ENCODE peak calls at places on chromosomes 1 and 21, in five cellular contexts. U is BJ, O is BE2C, N is left lung, K is transverse colon. C is an unnamed sample.

GRCh38 chr1:99503276-99503747 is 142.6 kb upstream of the PALMD start:
- DNase-seq in U (no peak), O (no peak), N (no peak), K (no peak), C (peak)

GRCh38 chr1:23167353-23168078 is 1.1 kb downstream of the LUZP1 start:
- DNase-seq in U (no peak), O (peak), N (peak), K (peak), C (no peak)

GRCh38 chr1:2449636-2450454 is 26.2 kb upstream of the PLCH2 start:
- DNase-seq in U (no peak), O (no peak), N (no peak), K (no peak), C (no peak)

GRCh38 chr1:96048572-96048971 is 673.0 kb upstream of the PTBP2 start:
- DNase-seq in U (no peak), O (no peak), N (no peak), K (no peak), C (no peak)

GRCh38 chr1:218364028-218364710 is 19.0 kb downstream of the TGFB2 start:
- DNase-seq in U (no peak), O (no peak), N (no peak), K (no peak), C (no peak)

GRCh38 chr1:41359211-41360073 is 1.8 kb upstream of the FOXO6 start:
- DNase-seq in U (no peak), O (no peak), N (peak), K (no peak), C (peak)

GRCh38 chr1:40783001-40783905 is at the start of gene KCNQ4:
- DNase-seq in U (no peak), O (peak), N (peak), K (peak), C (no peak)

GRCh38 chr1:22332795-22333499 is 118.7 kb upstream of the ZBTB40 start:
- DNase-seq in U (no peak), O (no peak), N (no peak), K (no peak), C (no peak)

GRCh38 chr1:61274979-61275378 is 192.6 kb downstream of the NFIA start:
- DNase-seq in U (no peak), O (no peak), N (no peak), K (no peak), C (no peak)

GRCh38 chr1:143497374-143497747 is 474.4 kb downstream of the FAM72C start:
- DNase-seq in U (no peak), O (peak), N (peak), K (no peak), C (no peak)

GRCh38 chr1:35281565-35281964 is 13.1 kb downstream of the ZMYM4 start:
- DNase-seq in U (no peak), O (no peak), N (no peak), K (no peak), C (no peak)

GRCh38 chr1:17588048-17588781 is 48.7 kb downstream of the ARHGEF10L start:
- DNase-seq in U (peak), O (peak), N (no peak), K (peak), C (peak)

GRCh38 chr1:87941292-87941946 is 612.7 kb downstream of the LMO4 start:
- DNase-seq in U (no peak), O (no peak), N (no peak), K (no peak), C (no peak)

GRCh38 chr1:94993931-94994645 is 67.2 kb upstream of the CNN3 start:
- DNase-seq in U (no peak), O (no peak), N (no peak), K (no peak), C (no peak)

GRCh38 chr1:203351037-203351625 is at the start of gene FMOD:
- DNase-seq in U (no peak), O (no peak), N (no peak), K (peak), C (no peak)

GRCh38 chr1:84061336-84061735 is 62.4 kb upstream of the TTLL7 start:
- DNase-seq in U (no peak), O (no peak), N (no peak), K (no peak), C (no peak)

GRCh38 chr21:36511484-36512227 is 31.7 kb upstream of the CLDN14 start:
- DNase-seq in U (no peak), O (no peak), N (no peak), K (no peak), C (no peak)

GRCh38 chr1:27550510-27551169 is 53.3 kb downstream of the AHDC1 start:
- DNase-seq in U (no peak), O (no peak), N (no peak), K (no peak), C (no peak)

GRCh38 chr1:77406661-77407060 is 124.8 kb downstream of the AK5 start:
- DNase-seq in U (no peak), O (peak), N (no peak), K (no peak), C (no peak)

GRCh38 chr1:154745286-154745731 is 124.8 kb downstream of the KCNN3 start:
- DNase-seq in U (no peak), O (no peak), N (no peak), K (peak), C (no peak)

GRCh38 chr1:163195728-163196448 is 6.8 kb downstream of the RGS5 start:
- DNase-seq in U (no peak), O (peak), N (no peak), K (no peak), C (no peak)

GRCh38 chr1:220787069-220787614 is 429 bp downstream of the MTARC1 start:
- DNase-seq in U (no peak), O (no peak), N (peak), K (peak), C (no peak)

GRCh38 chr1:235129774-235130570 is 1.3 kb upstream of the TOMM20 start:
- DNase-seq in U (no peak), O (no peak), N (no peak), K (no peak), C (no peak)

GRCh38 chr1:89552481-89553194 is 28.0 kb downstream of the LRRC8B start:
- DNase-seq in U (no peak), O (no peak), N (no peak), K (peak), C (peak)

GRCh38 chr1:235873045-235873444 is 6.3 kb upstream of the LYST start:
- DNase-seq in U (no peak), O (no peak), N (no peak), K (no peak), C (no peak)

GRCh38 chr1:48572632-48573258 is 100.7 kb upstream of the SPATA6 start:
- DNase-seq in U (no peak), O (peak), N (peak), K (peak), C (peak)

DNA sequence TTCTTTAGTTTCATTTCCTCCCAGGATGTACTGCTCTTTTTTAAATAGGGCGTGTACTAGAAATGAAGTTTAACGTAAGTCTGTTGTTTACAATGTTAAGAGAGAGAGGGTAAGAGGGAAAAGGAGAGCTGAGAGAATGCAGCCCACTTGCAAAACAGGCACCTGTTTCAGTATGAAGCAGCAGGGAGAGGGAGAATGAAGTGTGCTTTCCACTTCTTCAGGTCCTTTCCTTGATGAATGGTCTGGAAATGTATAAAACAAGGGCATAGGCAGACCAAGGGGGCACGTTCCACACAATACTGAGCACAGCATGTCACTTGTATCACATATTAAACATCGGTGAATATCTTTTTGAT is 2.0 kb downstream of the KCNA3 start:
- DNase-seq in U (no peak), O (no peak), N (no peak), K (peak), C (no peak)
- H3K4me3 ChIP-seq in U (no peak), O (peak), N (peak), K (peak), C (no peak)

DNA sequence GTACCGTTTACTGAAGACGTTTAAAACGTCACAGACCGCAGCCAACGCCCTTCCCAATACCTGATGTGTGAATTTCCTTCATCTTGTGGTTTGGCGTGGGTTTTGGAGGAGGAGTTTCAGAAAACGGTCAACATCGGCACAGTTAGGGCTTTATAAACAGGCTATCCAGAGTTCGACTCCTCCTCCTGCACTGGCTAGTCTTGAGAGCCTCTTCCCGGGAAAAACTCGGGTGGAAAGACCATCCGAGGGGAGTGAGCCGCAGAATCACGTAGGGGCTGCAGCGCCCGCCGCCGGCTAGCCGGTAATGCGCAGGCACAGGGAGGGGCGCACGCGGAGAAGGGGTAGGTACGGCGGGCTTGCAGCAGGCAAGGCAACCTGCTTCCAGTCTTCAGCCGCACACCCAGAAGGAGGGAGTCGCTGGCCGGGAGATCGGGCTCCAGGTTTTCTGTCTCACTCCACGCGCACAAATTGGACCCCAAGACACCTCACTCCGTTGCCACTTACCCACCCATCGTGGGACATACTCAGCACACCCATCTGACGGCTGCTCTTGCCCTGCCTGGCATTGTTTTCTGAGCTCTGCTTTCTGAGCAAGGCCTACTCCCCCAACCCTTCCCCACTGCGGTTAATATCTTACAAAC is 25.4 kb downstream of the SLC19A2 start:
- DNase-seq in U (no peak), O (no peak), N (peak), K (no peak), C (no peak)
- TF ChIP-seq CTCF in U (no peak), O (no peak), N (no peak), K (no peak), C (no peak)

GRCh38 chr1:13892671-13893325 is 192.8 kb downstream of the PRDM2 start:
- DNase-seq in U (no peak), O (peak), N (peak), K (peak), C (no peak)
- H3K4me3 ChIP-seq in U (no peak), O (no peak), N (peak), K (peak), C (no peak)

GRCh38 chr1:247829651-247830050 is 5.7 kb upstream of the OR14A16 start:
- DNase-seq in U (no peak), O (no peak), N (no peak), K (no peak), C (no peak)

GRCh38 chr1:247833601-247834000 is 8.1 kb downstream of the OR11L1 start:
- DNase-seq in U (no peak), O (no peak), N (no peak), K (no peak), C (no peak)
- TF ChIP-seq CTCF in U (no peak), O (no peak), N (no peak), K (no peak), C (no peak)

GRCh38 chr21:42659416-42660117 is 6.1 kb downstream of the PDE9A start:
- DNase-seq in U (no peak), O (peak), N (peak), K (no peak), C (no peak)
- H3K4me3 ChIP-seq in U (no peak), O (no peak), N (no peak), K (no peak), C (no peak)

DNA sequence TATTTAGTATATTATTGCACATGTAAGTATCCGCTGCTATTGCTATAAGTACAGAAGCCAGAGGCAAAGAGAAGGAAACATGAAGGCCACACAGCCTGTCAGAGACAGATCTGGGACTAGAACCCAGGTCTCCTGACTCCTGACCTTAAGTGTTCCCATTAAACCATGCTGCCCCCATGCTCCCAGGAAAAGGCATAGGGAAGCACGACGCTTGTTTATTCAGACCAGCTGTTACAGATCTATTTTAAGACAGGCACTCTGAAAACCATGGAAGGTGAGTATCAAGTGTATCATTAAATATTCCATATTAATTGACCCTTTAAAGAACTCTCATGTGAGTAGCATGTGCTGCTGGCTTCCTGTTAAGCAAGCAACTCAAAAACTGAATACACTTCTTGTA is 11.4 kb downstream of the VAV3 start:
- DNase-seq in U (no peak), O (no peak), N (no peak), K (no peak), C (no peak)
- TF ChIP-seq CTCF in U (no peak), O (no peak), N (no peak), K (no peak), C (no peak)

DNA sequence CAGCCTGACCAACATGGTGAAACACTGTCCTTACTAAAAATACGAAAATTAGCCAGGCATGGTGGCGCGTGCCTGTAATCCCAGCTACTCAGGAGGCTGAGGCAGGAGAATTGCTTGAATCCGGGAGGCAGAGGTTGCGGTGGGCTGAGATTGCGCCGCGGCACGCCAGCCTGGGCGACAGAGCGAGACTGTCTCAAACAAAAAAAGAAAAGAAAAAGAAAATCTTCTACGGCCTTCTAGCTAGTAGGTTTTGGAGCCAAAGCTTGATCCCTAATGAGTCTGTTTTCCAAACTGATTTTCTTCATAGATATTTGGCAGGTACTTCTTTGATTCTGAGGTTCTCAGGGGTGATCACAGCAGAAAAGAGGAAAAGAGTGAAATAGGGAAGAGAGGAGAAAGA is 182.3 kb upstream of the TMEM51 start:
- DNase-seq in U (no peak), O (no peak), N (no peak), K (no peak), C (no peak)
- H3K4me3 ChIP-seq in U (peak), O (peak), N (no peak), K (no peak), C (no peak)

GRCh38 chr1:72371259-72372035 is 89.1 kb upstream of the NEGR1 start:
- DNase-seq in U (no peak), O (no peak), N (no peak), K (no peak), C (no peak)
- TF ChIP-seq CTCF in U (no peak), O (no peak), N (no peak), K (no peak), C (no peak)

DNA sequence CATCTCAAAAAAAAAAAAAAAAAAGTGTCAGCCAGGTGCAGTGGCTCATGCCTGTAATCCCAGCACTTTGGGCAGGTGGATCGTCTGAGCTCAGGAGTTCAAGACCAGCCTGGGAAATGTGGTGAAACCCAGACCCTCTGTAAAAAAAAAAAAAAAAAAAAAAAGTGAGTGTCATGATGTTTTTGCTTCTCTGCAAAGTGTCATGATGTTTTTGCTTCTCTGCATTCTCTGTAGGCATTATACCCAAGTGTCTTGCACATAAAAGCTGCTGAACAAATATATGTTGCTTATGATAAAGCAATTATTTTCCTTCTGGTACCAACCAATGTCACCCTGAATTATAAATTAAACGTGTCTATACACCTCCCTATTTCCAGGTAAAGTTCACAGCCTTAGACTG is 1.7 kb downstream of the ACBD6 start:
- DNase-seq in U (no peak), O (no peak), N (no peak), K (no peak), C (no peak)
- H3K4me3 ChIP-seq in U (no peak), O (no peak), N (peak), K (no peak), C (no peak)

GRCh38 chr1:37628026-37628556 is 6.6 kb downstream of the RSPO1 start:
- DNase-seq in U (no peak), O (no peak), N (no peak), K (no peak), C (no peak)

GRCh38 chr1:37616330-37616729 is 18.4 kb downstream of the RSPO1 start:
- DNase-seq in U (no peak), O (no peak), N (no peak), K (no peak), C (no peak)

GRCh38 chr1:37621326-37621870 is 13.3 kb downstream of the RSPO1 start:
- DNase-seq in U (no peak), O (no peak), N (no peak), K (no peak), C (peak)

GRCh38 chr1:37620707-37621106 is 14.0 kb downstream of the RSPO1 start:
- DNase-seq in U (no peak), O (no peak), N (no peak), K (no peak), C (no peak)

GRCh38 chr1:37622131-37622530 is 12.6 kb downstream of the RSPO1 start:
- DNase-seq in U (no peak), O (no peak), N (no peak), K (no peak), C (no peak)
- TF ChIP-seq CTCF in U (no peak), O (no peak), N (no peak), K (no peak), C (no peak)